ENCODE peak calls at places on chromosomes 6 and 20, in four cellular contexts. S, X, Z and L are unnamed samples.
A peak's percentile ranks its signal among the peaks of the same experiment; 100 is the strongest.

GRCh38 chr6:9830808-9831207 is 584.1 kb downstream of the TFAP2A start:
- DNase-seq in X (no peak), Z (no peak), S (no peak), L (no peak)

GRCh38 chr6:16851758-16852157 is 90.5 kb upstream of the ATXN1 start:
- DNase-seq in X (no peak), Z (no peak), S (no peak), L (no peak)

GRCh38 chr6:90859056-90859455 is 272.2 kb upstream of the MAP3K7 start:
- DNase-seq in X (no peak), Z (peak; percentile 61), S (no peak), L (no peak)

GRCh38 chr20:36572701-36573102 is 695 bp upstream of the TGIF2 start:
- DNase-seq in Z (peak; percentile 24), X (no peak), S (peak; percentile 59), L (peak; percentile 26)

GRCh38 chr6:389622-390021 is 1.9 kb upstream of the IRF4 start:
- DNase-seq in X (no peak), Z (no peak), S (no peak), L (no peak)

GRCh38 chr20:57667924-57668782 is 41.7 kb downstream of the PMEPA1 start:
- DNase-seq in X (peak; percentile 68), S (no peak), Z (no peak), L (no peak)

GRCh38 chr6:154648776-154649175 is 84.4 kb upstream of the SCAF8 start:
- DNase-seq in X (no peak), Z (no peak), S (no peak), L (no peak)

GRCh38 chr6:169966312-169967181 is 215.1 kb downstream of the ERMARD start:
- DNase-seq in X (peak; percentile 10), Z (no peak), S (no peak), L (peak; percentile 9)

GRCh38 chr6:1856381-1856780 is 246.7 kb downstream of the FOXC1 start:
- DNase-seq in Z (peak; percentile 61), X (no peak), S (no peak), L (peak; percentile 32)

GRCh38 chr6:40585661-40586269 is 1.4 kb downstream of the LRFN2 start:
- DNase-seq in X (no peak), Z (no peak), S (no peak), L (no peak)

GRCh38 chr6:138590796-138591709 is 91.8 kb upstream of the NHSL1 start:
- DNase-seq in X (no peak), Z (peak; percentile 53), S (no peak), L (no peak)

GRCh38 chr6:157236040-157236725 is 87.1 kb downstream of the TMEM242 start:
- DNase-seq in X (peak; percentile 89), S (no peak), Z (no peak), L (peak; percentile 43)

GRCh38 chr20:50694379-50695143 is 3.2 kb upstream of the RIPOR3 start:
- DNase-seq in S (no peak), X (no peak), Z (peak; percentile 38), L (no peak)

GRCh38 chr20:49668181-49668877 is 45.3 kb downstream of the B4GALT5 start:
- DNase-seq in X (no peak), S (peak; percentile 35), Z (no peak), L (peak; percentile 43)

GRCh38 chr20:39825950-39826349 is 863.1 kb downstream of the MAFB start:
- DNase-seq in Z (peak; percentile 59), X (no peak), S (no peak), L (no peak)

GRCh38 chr6:107629545-107630147 is 139.7 kb downstream of the SOBP start:
- DNase-seq in Z (no peak), X (no peak), S (no peak), L (no peak)

GRCh38 chr6:19845271-19846046 is 8.3 kb downstream of the ID4 start:
- DNase-seq in X (no peak), Z (no peak), S (no peak), L (no peak)

GRCh38 chr6:122838060-122838780 is 49.2 kb downstream of the SMPDL3A start:
- DNase-seq in Z (no peak), S (no peak), X (no peak), L (no peak)

GRCh38 chr20:1291191-1291741 is 25.2 kb downstream of the SNPH start:
- DNase-seq in X (no peak), Z (peak; percentile 7), S (no peak), L (no peak)

DNA sequence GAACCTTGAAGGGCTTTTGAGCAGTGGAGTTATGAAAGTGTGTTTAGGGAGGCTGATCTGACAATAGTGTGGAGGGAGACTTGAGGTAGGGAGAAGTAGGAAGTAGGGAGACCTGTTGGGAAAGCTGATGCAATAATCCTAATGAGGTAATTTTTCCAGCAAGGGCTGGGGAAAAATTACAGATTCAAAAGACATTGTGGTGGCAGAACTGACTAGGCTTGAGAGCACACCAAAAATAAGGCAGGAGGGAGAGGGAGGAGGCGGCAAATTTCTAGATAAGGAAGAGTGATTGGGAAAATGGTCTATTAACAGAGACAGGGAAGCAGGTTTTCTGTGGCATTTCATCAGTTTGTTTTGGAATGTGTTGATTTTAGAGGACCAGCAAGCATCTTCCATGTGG is 5.5 kb downstream of the PRRT1 start:
- DNase-seq in X (no peak), S (no peak), Z (no peak), L (no peak)
- TF ChIP-seq CTCF in X (no peak), S (no peak), Z (no peak), L (no peak)

GRCh38 chr6:130457605-130458004 is 91.8 kb downstream of the TMEM200A start:
- DNase-seq in Z (no peak), S (no peak), X (no peak), L (no peak)
- TF ChIP-seq CTCF in Z (no peak), S (no peak), X (no peak), L (no peak)

DNA sequence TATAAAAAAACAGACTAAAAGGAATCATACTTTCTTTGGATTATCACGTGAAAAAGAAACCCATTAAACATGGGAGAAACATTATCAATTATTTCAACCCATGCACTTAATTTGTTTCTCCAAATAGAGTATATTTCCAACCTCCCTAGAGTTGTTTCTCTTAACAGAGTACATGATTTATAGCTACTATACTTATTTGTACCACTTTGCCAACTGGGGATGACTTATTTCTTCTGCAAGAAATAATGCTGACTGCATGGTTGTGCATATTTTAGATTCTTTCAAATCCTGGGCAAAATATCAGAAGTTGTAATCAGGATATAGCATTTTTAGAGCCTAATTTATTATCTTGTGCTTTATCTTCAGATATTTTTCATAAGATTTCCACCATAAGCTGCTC is 629.1 kb upstream of the EYS start:
- DNase-seq in X (no peak), Z (no peak), S (no peak), L (no peak)
- TF ChIP-seq CTCF in X (no peak), Z (no peak), S (no peak), L (no peak)

DNA sequence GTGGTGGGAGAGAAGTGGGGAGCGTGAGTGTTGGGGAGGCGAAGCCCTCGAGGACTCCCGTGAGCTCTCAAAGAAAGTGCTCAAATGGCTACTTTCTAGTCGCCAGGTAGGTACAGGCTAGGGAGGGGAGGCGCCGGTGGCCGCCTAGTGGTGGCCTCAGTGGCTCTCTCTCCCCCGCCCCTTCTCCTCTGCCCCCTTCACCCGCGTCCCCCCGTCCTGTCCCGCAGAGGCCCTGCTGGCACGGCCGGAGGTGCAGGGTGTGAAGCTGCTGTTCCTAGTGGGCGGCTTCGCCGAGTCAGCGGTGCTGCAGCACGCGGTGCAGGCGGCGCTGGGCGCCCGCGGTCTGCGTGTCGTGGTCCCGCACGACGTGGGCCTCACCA is 16.3 kb downstream of the ADISSP start:
- DNase-seq in S (no peak), X (no peak), Z (no peak), L (no peak)
- TF ChIP-seq CTCF in S (no peak), X (no peak), Z (no peak), L (no peak)

GRCh38 chr6:162179196-162179951 is 548.2 kb downstream of the PRKN start:
- DNase-seq in X (no peak), S (no peak), Z (no peak), L (no peak)

GRCh38 chr6:162178666-162179065 is 548.9 kb downstream of the PRKN start:
- DNase-seq in X (peak; percentile 12), S (no peak), Z (no peak), L (no peak)

GRCh38 chr6:162178266-162178665 is 549.3 kb downstream of the PRKN start:
- DNase-seq in X (no peak), S (no peak), Z (no peak), L (no peak)

GRCh38 chr6:162181741-162182401 is 545.7 kb downstream of the PRKN start:
- DNase-seq in Z (no peak), X (no peak), S (no peak), L (no peak)

GRCh38 chr6:162177733-162178132 is 549.8 kb downstream of the PRKN start:
- DNase-seq in S (no peak), X (no peak), Z (no peak), L (no peak)
- TF ChIP-seq CTCF in S (no peak), X (no peak), Z (no peak), L (no peak)

DNA sequence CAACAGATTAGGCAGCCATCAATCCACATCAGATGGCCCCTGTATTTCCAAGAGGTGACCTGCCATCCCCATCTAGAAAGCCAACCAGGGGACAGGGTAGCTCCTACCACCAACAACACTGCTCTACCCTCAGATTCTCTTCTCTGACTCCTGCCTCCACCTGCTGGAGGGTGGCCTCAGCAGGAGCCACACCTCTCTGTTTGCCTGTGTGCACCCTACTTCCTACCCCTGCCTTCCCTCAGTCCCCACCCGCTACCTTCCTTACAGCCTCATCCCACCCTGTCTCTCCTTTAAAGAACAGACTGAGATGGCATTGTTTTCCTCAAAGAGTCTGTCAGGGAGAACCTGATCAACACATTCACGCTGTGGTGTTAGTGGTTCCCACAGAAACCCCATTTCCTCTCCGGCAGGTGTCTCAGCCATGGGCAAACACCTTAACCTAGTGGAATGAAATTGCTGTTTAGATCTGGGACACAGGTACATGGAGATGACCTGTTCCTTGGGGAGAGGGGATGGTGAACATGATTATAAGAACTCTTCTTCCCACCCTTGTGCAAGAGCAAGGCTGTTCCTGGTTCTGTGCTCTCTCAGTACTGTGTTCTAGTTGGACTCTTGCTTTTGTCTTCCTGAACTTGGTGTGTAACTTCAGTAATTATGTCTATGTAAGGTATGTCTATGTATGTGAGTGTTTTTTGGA is 1.8 kb downstream of the ENTPD6 start:
- DNase-seq in X (no peak), S (no peak), Z (no peak), L (no peak)
- TF ChIP-seq CTCF in X (no peak), S (no peak), Z (no peak), L (no peak)